ENCODE peak calls at places on chromosomes 5 and 9, in five cellular contexts. Y is ACHN; X is activated T-helper 9 cell treated with anti-CD3 and anti-CD28 coated beads, Interleukin-2, amount 50 U/mL, for 16 hours; B is kidney; F is astrocyte of the hippocampus. N is an unnamed sample.

GRCh38 chr9:93597871-93598646 is 21.7 kb downstream of the PHF2 start:
- DNase-seq in F (no peak), X (no peak), B (peak; percentile 44), Y (no peak), N (no peak)

GRCh38 chr5:96354237-96354636 is 78.8 kb downstream of the PCSK1 start:
- DNase-seq in F (no peak), B (no peak), X (no peak), Y (no peak), N (no peak)

GRCh38 chr9:2461886-2462285 is 159.7 kb upstream of the VLDLR start:
- DNase-seq in B (no peak), X (no peak), Y (no peak), F (peak; percentile 79), N (no peak)

GRCh38 chr5:149063017-149063687 is at the start of gene SH3TC2:
- DNase-seq in F (peak; percentile 68), B (peak; percentile 81), X (no peak), Y (peak; percentile 62), N (peak; percentile 95)

GRCh38 chr9:5043381-5043780 is 58.3 kb downstream of the JAK2 start:
- DNase-seq in B (no peak), F (no peak), X (no peak), Y (no peak), N (no peak)

GRCh38 chr9:2494571-2494970 is 127.0 kb upstream of the VLDLR start:
- DNase-seq in Y (peak; percentile 46), B (no peak), X (no peak), F (peak; percentile 81), N (no peak)

GRCh38 chr9:78031271-78031825 is at the start of gene GNAQ:
- DNase-seq in Y (no peak), F (peak; percentile 71), B (peak; percentile 77), X (no peak), N (no peak)

GRCh38 chr5:141779642-141780041 is 97.6 kb upstream of the ARAP3 start:
- DNase-seq in B (peak; percentile 84), X (no peak), F (peak; percentile 44), Y (peak; percentile 41), N (no peak)

GRCh38 chr9:102550266-102550665 is 444.9 kb upstream of the CYLC2 start:
- DNase-seq in B (no peak), X (no peak), F (no peak), Y (no peak), N (no peak)

GRCh38 chr9:113612216-113612747 is 148.8 kb downstream of the RGS3 start:
- DNase-seq in F (no peak), Y (no peak), X (no peak), B (peak; percentile 48), N (no peak)